ENCODE peak calls at places on chromosomes 12 and 14, in ten cellular contexts. V is CD8-positive, alpha-beta memory T cell; H is HCT116; W is fibroblast of pulmonary artery; Y is H4; I is ACHN; R is IMR-90; L is A549; S is stimulated activated CD8-positive, alpha-beta memory T cell treated with anti-CD3 and anti-CD28 coated beads, Interleukin-4, amount 100 ng/mL, for 24 hours; A is stimulated activated CD4-positive, alpha-beta T cell treated with anti-CD3 and anti-CD28 coated beads, TNF-alpha, amount 100 ng/mL, for 48 hours. G is an unnamed sample.
A peak's percentile ranks its signal among the peaks of the same experiment; 100 is the strongest.

GRCh38 chr14:21104448-21105060 is 3.7 kb downstream of the TMEM253 start:
- DNase-seq in V (peak; percentile 68), H (peak; percentile 72), W (peak; percentile 85), Y (peak; percentile 81), I (peak; percentile 80), R (peak; percentile 77), L (peak; percentile 69), S (peak; percentile 31), A (peak; percentile 55), G (no peak)

GRCh38 chr12:92574046-92574783 is 128.6 kb upstream of the PLEKHG7 start:
- DNase-seq in V (no peak), H (peak; percentile 27), W (no peak), Y (peak; percentile 33), I (peak; percentile 51), R (peak; percentile 40), L (no peak), S (no peak), A (no peak), G (no peak)

GRCh38 chr12:64256166-64256800 is 34.2 kb upstream of the KICS2 start:
- DNase-seq in V (peak; percentile 46), H (peak; percentile 33), W (peak; percentile 80), Y (peak; percentile 49), I (peak; percentile 81), R (peak; percentile 67), L (no peak), S (no peak), A (peak; percentile 7), G (peak; percentile 11)

GRCh38 chr14:74763803-74764531 is 851 bp downstream of the YLPM1 start:
- DNase-seq in V (peak; percentile 7), H (no peak), W (no peak), Y (no peak), I (no peak), R (peak; percentile 17), L (no peak), S (no peak), A (no peak), G (no peak)

GRCh38 chr12:92528586-92528985 is 174.2 kb upstream of the PLEKHG7 start:
- DNase-seq in V (no peak), H (no peak), W (no peak), Y (no peak), I (no peak), R (no peak), L (no peak), S (no peak), A (no peak), G (no peak)

GRCh38 chr12:131066207-131066885 is 112.6 kb downstream of the ADGRD1 start:
- DNase-seq in V (no peak), H (no peak), W (no peak), Y (no peak), I (no peak), R (no peak), L (no peak), S (no peak), A (no peak), G (no peak)

GRCh38 chr12:64054156-64054555 is 167.9 kb downstream of the KICS2 start:
- DNase-seq in V (no peak), H (no peak), W (no peak), Y (no peak), I (no peak), R (no peak), L (no peak), S (no peak), A (no peak), G (no peak)

GRCh38 chr12:67414011-67414715 is 145.0 kb downstream of the CAND1 start:
- DNase-seq in V (no peak), H (no peak), W (no peak), Y (no peak), I (no peak), R (no peak), L (no peak), S (no peak), A (no peak), G (no peak)

GRCh38 chr14:50363734-50364113 is 33.0 kb downstream of the CDKL1 start:
- DNase-seq in V (peak; percentile 50), H (no peak), W (peak; percentile 52), Y (peak; percentile 34), I (no peak), R (peak; percentile 18), L (no peak), S (no peak), A (peak; percentile 33), G (peak; percentile 65)

GRCh38 chr12:124377981-124378509 is 83.2 kb downstream of the RFLNA start:
- DNase-seq in V (no peak), H (no peak), W (no peak), Y (no peak), I (no peak), R (no peak), L (no peak), S (no peak), A (no peak), G (no peak)

GRCh38 chr14:80805136-80805535 is 136.4 kb downstream of the CEP128 start:
- DNase-seq in V (no peak), H (no peak), W (no peak), Y (no peak), I (no peak), R (peak; percentile 83), L (no peak), S (no peak), A (no peak), G (no peak)